ENCODE peak calls at places on chromosomes 3 and 15, in five cellular contexts. P, Q, L, M and Y are unnamed samples.

GRCh38 chr3:86929046-86929445 is 61.9 kb downstream of the VGLL3 start:
- DNase-seq in M (no peak), Q (no peak), P (no peak), L (no peak), Y (no peak)

GRCh38 chr15:39575180-39575579 is 5.7 kb upstream of the THBS1 start:
- DNase-seq in M (no peak), L (no peak), P (no peak), Q (no peak), Y (no peak)

GRCh38 chr3:31481697-31482096 is 51.0 kb upstream of the STT3B start:
- DNase-seq in P (no peak), Q (no peak), L (no peak), M (no peak), Y (no peak)

GRCh38 chr3:32872487-32873382 is 54.9 kb downstream of the TRIM71 start:
- DNase-seq in M (no peak), P (no peak), Q (no peak), L (peak), Y (peak)

GRCh38 chr3:8497582-8497981 is 4.0 kb upstream of the LMCD1 start:
- DNase-seq in P (no peak), L (no peak), M (no peak), Q (no peak), Y (no peak)

GRCh38 chr15:34795267-34796081 is at the start of gene ACTC1:
- DNase-seq in Q (no peak), P (no peak), L (peak), M (no peak), Y (peak)

GRCh38 chr15:34799149-34799824 is 3.9 kb upstream of the ACTC1 start:
- DNase-seq in Q (no peak), M (no peak), L (peak), P (no peak), Y (peak)

GRCh38 chr3:73451276-73451973 is 173.3 kb downstream of the PDZRN3 start:
- DNase-seq in Q (no peak), L (peak), M (no peak), P (no peak), Y (no peak)

GRCh38 chr3:23938657-23939056 is 6.4 kb upstream of the NR1D2 start:
- DNase-seq in L (no peak), Q (no peak), P (no peak), M (no peak), Y (no peak)

GRCh38 chr15:90885432-90886290 is 1.4 kb downstream of the FES start:
- DNase-seq in L (peak), Q (no peak), M (peak), P (peak), Y (peak)

GRCh38 chr3:3772920-3773319 is 26.3 kb upstream of the LRRN1 start:
- DNase-seq in M (no peak), P (no peak), Q (no peak), L (no peak), Y (no peak)

GRCh38 chr3:44125241-44125640 is 116.4 kb upstream of the TOPAZ1 start:
- DNase-seq in L (no peak), P (no peak), M (no peak), Q (no peak), Y (no peak)

GRCh38 chr15:80095511-80095910 is 36.0 kb downstream of the ZFAND6 start:
- DNase-seq in Q (no peak), M (no peak), L (no peak), P (no peak), Y (no peak)

GRCh38 chr3:127671523-127672428 is 976 bp upstream of the ABTB1 start:
- DNase-seq in Q (no peak), P (no peak), L (peak), M (peak), Y (peak)

GRCh38 chr15:91521996-91522395 is 331.5 kb upstream of the SLCO3A1 start:
- DNase-seq in L (no peak), P (no peak), Q (no peak), M (no peak), Y (no peak)

DNA sequence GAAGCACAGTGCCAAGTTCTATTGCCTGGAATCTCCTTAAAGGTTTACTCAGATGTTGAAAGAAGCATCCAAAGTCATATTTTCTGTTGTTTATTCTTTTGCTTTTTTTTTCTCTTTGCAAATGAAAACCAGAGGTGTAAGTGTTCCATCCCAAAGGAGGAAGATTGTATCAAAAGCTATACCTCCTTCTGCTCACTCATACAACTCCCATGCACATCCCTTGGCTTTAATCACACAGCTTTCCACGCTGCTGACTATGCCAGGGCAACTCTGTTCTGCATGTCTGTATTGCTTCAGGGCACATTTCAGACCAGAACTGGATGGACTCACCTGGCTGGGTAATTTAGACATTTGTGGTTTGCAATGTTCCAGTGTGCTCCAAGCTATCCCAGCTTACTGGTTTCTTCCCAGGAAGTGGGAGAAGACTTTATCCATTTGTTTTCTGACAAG is 399.6 kb upstream of the TBL1XR1 start:
- DNase-seq in Q (no peak), L (no peak), M (no peak), P (no peak), Y (no peak)
- H3K27ac ChIP-seq in Q (peak), L (peak), M (no peak), P (peak), Y (peak)

GRCh38 chr15:99536422-99537033 is 29.3 kb upstream of the MEF2A start:
- DNase-seq in P (no peak), Q (peak), L (no peak), M (no peak), Y (peak)
- H3K27ac ChIP-seq in P (no peak), Q (no peak), L (no peak), M (no peak), Y (peak)

GRCh38 chr3:192931825-192932224 is 14.2 kb upstream of the MB21D2 start:
- DNase-seq in P (no peak), M (no peak), L (no peak), Q (no peak), Y (no peak)

GRCh38 chr3:192929755-192930491 is 12.3 kb upstream of the MB21D2 start:
- DNase-seq in M (no peak), L (no peak), Q (no peak), P (no peak), Y (no peak)

GRCh38 chr3:192929146-192929545 is 11.5 kb upstream of the MB21D2 start:
- DNase-seq in P (no peak), M (no peak), L (no peak), Q (no peak), Y (no peak)

GRCh38 chr3:192928720-192929119 is 11.1 kb upstream of the MB21D2 start:
- DNase-seq in P (no peak), Q (no peak), M (no peak), L (no peak), Y (no peak)

DNA sequence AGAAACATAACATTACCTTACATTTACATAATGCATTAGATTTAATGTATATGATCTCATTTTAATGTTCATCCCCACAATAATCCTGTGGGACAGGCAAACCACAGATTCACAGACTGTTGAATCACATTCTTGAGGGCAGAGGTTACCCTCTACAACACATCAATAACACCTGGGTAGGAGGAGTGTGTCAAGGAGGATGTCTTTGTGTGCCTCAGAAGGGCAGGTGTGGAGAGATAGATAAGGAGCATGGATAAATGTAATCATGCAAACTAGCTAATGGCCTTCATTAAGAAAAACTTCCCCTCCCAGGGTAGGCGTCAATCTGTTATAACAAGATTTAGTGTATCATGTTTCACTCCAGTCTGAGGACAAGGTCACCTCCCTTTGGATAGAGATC is 12.9 kb upstream of the MB21D2 start:
- DNase-seq in P (no peak), M (no peak), L (no peak), Q (no peak), Y (no peak)
- H3K27ac ChIP-seq in P (no peak), M (no peak), L (no peak), Q (no peak), Y (no peak)

DNA sequence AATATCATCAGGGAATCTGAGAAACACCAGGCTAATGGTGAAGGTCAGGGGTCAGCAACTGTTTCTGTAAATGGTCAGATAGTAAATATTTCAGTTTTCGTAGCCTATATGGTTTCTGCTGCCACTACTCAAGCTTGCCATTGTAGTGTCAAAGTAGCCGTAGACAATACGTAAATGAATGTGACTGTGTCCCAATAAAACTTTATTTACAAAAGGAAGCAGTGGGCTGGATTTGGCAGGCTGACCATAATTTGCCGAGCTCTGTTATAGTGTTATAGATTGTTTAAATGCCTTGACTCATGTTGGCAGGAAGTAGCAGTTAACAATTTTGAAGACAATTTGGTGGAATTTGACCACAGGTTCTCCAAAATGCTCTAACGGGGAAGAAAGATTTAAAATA is 548.2 kb downstream of the FOXP1 start:
- DNase-seq in M (no peak), P (no peak), Q (no peak), L (no peak), Y (no peak)
- H3K27ac ChIP-seq in M (no peak), P (no peak), Q (no peak), L (peak), Y (no peak)